ENCODE peak calls at places on chromosomes 3 and 15, in ten cellular contexts. D, H, G, B, M, E, A, Z, K and P are unnamed samples.
A peak's percentile ranks its signal among the peaks of the same experiment; 100 is the strongest.

GRCh38 chr3:43709022-43709421 is 18.3 kb downstream of the ABHD5 start:
- DNase-seq in D (no peak), H (no peak), G (no peak), B (no peak), M (no peak), E (no peak), A (no peak), Z (peak; percentile 63), K (no peak), P (no peak)

GRCh38 chr3:143831208-143831607 is 17.1 kb downstream of the SLC9A9 start:
- DNase-seq in D (no peak), H (no peak), G (no peak), B (no peak), M (no peak), E (no peak), A (no peak), Z (no peak), K (no peak), P (no peak)

GRCh38 chr15:28861031-28861534 is 12.6 kb upstream of the GOLGA6L7 start:
- DNase-seq in D (no peak), H (no peak), G (no peak), B (no peak), M (no peak), E (no peak), A (no peak), Z (no peak), K (no peak), P (no peak)

GRCh38 chr3:139288266-139288821 is 55.5 kb upstream of the MRPS22 start:
- DNase-seq in D (no peak), H (peak; percentile 67), G (no peak), B (no peak), M (peak; percentile 85), E (no peak), A (peak; percentile 47), Z (no peak), K (no peak), P (no peak)

GRCh38 chr15:47340576-47340920 is 376.8 kb upstream of the SEMA6D start:
- DNase-seq in D (no peak), H (no peak), G (no peak), B (no peak), M (no peak), E (no peak), A (no peak), Z (no peak), K (no peak), P (no peak)

GRCh38 chr3:54660599-54661210 is 267.2 kb downstream of the LRTM1 start:
- DNase-seq in D (no peak), H (peak; percentile 49), G (peak; percentile 15), B (no peak), M (no peak), E (peak; percentile 87), A (no peak), Z (no peak), K (no peak), P (no peak)

GRCh38 chr3:18840535-18841137 is 307.7 kb upstream of the KCNH8 start:
- DNase-seq in D (no peak), H (no peak), G (no peak), B (no peak), M (no peak), E (no peak), A (no peak), Z (no peak), K (no peak), P (no peak)

GRCh38 chr3:132543016-132543739 is 53.9 kb upstream of the ACKR4 start:
- DNase-seq in D (no peak), H (no peak), G (no peak), B (peak; percentile 7), M (no peak), E (no peak), A (no peak), Z (peak; percentile 53), K (no peak), P (no peak)

GRCh38 chr3:127542441-127542952 is 48.0 kb downstream of the TPRA1 start:
- DNase-seq in D (peak; percentile 88), H (no peak), G (peak; percentile 58), B (no peak), M (no peak), E (no peak), A (no peak), Z (peak; percentile 25), K (no peak), P (no peak)

GRCh38 chr15:29270169-29270955 is 740 bp upstream of the NSMCE3 start:
- DNase-seq in D (no peak), H (peak; percentile 11), G (no peak), B (peak; percentile 67), M (peak; percentile 8), E (no peak), A (peak; percentile 22), Z (no peak), K (no peak), P (no peak)

GRCh38 chr3:50516048-50516871 is 12.8 kb upstream of the CACNA2D2 start:
- DNase-seq in D (peak; percentile 80), H (peak; percentile 60), G (peak; percentile 22), B (no peak), M (peak; percentile 20), E (no peak), A (peak; percentile 88), Z (peak; percentile 68), K (no peak), P (no peak)

GRCh38 chr15:69538381-69538780 is 85.8 kb downstream of the RPLP1 start:
- DNase-seq in D (no peak), H (no peak), G (no peak), B (no peak), M (no peak), E (no peak), A (peak; percentile 54), Z (no peak), K (no peak), P (no peak)

GRCh38 chr15:48896775-48897143 is 18.8 kb downstream of the EID1 start:
- DNase-seq in D (no peak), H (no peak), G (no peak), B (no peak), M (no peak), E (no peak), A (no peak), Z (no peak), K (no peak), P (no peak)

GRCh38 chr15:76575177-76576078 is 238.9 kb downstream of the ISL2 start:
- DNase-seq in D (no peak), H (no peak), G (no peak), B (peak; percentile 79), M (no peak), E (no peak), A (no peak), Z (no peak), K (no peak), P (no peak)
- TF ChIP-seq EP300 in D (no peak), H (no peak), G (no peak), B (peak; percentile 82), M (no peak), E (no peak), A (no peak), Z (no peak), K (no peak), P (no peak)

DNA sequence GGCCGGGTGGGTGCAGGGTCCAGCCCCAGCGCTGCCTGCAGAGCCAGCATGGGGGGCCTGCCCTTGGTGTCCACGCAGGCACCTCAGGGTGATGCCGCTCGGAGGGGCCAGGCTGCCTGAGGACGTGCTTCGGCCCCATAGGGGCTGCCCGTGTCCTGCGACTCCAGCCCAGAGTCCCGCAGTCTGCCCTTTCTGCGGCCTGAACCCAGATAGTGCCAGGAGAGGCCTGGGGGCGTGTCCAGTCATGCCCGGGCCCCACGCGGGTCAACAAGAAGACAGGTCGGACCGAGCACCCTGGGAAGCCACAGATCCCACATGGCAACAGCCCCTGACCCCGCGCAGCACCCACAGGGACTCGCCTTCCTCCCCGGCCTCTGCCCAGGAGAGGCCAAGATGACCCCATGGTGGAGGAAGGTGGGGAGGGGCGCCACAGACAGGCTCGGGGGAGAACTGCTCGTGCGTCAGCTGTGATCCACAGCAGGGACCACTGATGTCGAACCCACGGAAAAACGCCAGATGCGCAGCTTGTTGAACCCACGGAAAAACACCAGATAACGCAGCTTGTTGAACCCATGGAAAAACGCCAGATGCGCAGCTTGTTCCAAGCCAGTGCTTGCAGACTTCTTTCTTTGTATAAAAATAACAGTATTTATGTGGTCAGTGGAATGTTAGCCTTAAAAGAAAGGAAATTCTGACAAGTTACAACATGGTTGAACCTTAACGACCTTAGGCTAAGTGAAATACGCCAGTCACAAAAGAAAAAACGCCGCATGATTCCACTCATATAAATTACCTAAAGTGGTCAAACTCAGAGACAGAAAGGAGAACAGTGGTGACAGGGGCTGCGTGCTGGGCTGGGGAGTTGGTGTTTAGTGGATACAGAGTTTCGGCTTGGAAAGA is 28.5 kb downstream of the CYFIP1 start:
- DNase-seq in D (no peak), H (peak; percentile 37), G (no peak), B (no peak), M (no peak), E (peak; percentile 75), A (no peak), Z (no peak), K (no peak), P (no peak)
- H3K27ac ChIP-seq in D (peak overlapping the region; percentile 57), H (peak overlapping the region; percentile 40), G (peak overlapping the region; percentile 12), B (no peak overlapping the region), M (no peak overlapping the region), E (peak overlapping the region; percentile 9), A (no peak overlapping the region), Z (no peak overlapping the region), K (peak overlapping the region; percentile 28), P (no peak overlapping the region)

DNA sequence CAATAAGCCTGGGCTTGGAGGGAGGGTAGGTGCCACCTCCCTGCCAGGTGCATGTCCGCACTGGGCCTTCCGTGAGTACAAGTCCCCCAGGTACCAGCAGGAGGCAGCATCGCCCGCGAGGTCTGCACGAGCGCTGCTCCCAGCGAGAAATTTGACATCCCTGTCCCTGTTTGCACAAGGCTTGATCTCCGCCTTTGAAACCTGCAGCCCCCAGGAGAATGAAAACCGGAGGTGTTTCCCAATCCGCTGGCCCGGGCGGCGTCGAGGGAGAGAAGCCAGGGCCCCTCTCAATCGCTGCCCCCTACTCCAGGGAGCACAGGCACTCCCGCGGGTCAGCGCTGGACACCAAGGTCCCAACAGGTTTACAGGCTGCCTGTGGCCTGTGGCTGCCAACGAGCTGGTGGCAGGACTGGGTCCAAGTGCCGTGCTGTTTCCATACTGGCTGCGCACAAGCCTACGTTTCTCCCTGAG is 961 bp downstream of the HAPLN3 start:
- DNase-seq in D (peak; percentile 67), H (peak; percentile 39), G (peak; percentile 74), B (no peak), M (peak; percentile 75), E (no peak), A (peak; percentile 80), Z (peak; percentile 49), K (peak; percentile 96), P (no peak)
- TF ChIP-seq CTCF in D (peak; percentile 72), H (no peak), G (peak; percentile 53), B (peak; percentile 82), M (peak; percentile 85), E (peak; percentile 30), A (peak; percentile 67), Z (peak; percentile 93), K (peak; percentile 94), P (peak; percentile 65)

DNA sequence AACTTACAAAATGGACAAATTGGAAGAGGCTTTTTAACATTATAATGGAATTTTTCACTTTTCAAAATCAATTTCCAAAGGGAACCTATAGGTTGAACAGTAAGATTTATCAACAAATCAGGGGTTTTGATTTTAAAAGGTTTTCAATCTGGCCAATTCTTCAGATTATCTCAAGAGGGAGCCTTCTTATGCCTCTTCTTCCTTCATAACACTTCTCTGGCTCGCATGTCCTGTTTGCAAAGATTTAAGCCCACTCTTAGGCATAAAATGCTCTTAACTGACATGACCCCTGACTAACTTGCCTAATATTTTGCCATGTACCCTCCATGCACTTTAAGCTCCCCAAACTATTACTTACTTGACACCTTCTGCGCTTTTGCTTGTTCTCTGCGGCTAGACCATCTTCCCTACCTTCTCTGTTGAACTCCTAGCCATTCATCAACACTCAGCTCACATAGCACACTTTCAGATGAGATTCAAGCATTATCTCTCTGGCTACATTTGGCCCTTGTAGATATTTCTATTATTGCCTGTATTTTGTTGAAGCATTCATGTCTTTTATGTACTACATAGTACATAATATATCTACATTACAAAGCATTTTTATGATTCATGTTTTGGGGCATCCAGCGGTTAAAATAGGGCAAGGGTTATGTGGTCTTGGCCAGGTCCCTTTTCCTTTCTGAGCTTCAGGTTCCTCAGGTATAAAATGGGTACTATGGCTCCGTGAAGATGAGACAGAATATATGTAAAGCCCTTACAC is 1.0 kb upstream of the ARIH1 start:
- DNase-seq in D (no peak), H (no peak), G (no peak), B (peak; percentile 5), M (no peak), E (no peak), A (no peak), Z (no peak), K (no peak), P (no peak)
- TF ChIP-seq EP300 in D (no peak), H (no peak), G (no peak), B (no peak), M (no peak), E (no peak), A (no peak), Z (no peak), K (no peak), P (no peak)